ENCODE peak calls at places on chromosomes 11 and 22, in eight cellular contexts. P, Z, Y, H, C, K, F and O are unnamed samples.

GRCh38 chr11:108636222-108636621 is 28.6 kb upstream of the DDX10 start:
- DNase-seq in Y (no peak), H (no peak), Z (no peak), P (no peak), K (no peak), F (no peak), C (no peak), O (no peak)

GRCh38 chr11:85823816-85824215 is 12.9 kb upstream of the SYTL2 start:
- DNase-seq in K (no peak), F (peak), P (no peak), H (no peak), Y (no peak), C (peak), Z (no peak), O (peak)

GRCh38 chr11:113162590-113162961 is 151.8 kb upstream of the TTC12 start:
- DNase-seq in Z (no peak), P (peak), K (no peak), Y (no peak), C (no peak), F (no peak), H (no peak), O (no peak)

GRCh38 chr22:21064917-21065864 is 19.4 kb downstream of the LRRC74B start:
- DNase-seq in Y (no peak), K (no peak), F (no peak), H (no peak), P (no peak), C (no peak), Z (no peak), O (no peak)

GRCh38 chr22:39690901-39691620 is 120.5 kb downstream of the CACNA1I start:
- DNase-seq in Y (no peak), C (no peak), P (no peak), F (no peak), H (no peak), Z (no peak), K (no peak), O (no peak)

GRCh38 chr22:21103633-21104032 is 57.9 kb downstream of the LRRC74B start:
- DNase-seq in C (no peak), P (no peak), H (no peak), Y (no peak), Z (no peak), K (no peak), F (no peak), O (no peak)

GRCh38 chr11:134454146-134454690 is 42.2 kb upstream of the B3GAT1 start:
- DNase-seq in Z (no peak), K (no peak), P (no peak), F (no peak), H (no peak), C (no peak), Y (no peak), O (no peak)

GRCh38 chr11:73866586-73866996 is 10.1 kb downstream of the COA4 start:
- DNase-seq in F (no peak), P (no peak), Y (no peak), Z (no peak), K (no peak), H (peak), C (no peak), O (no peak)

GRCh38 chr11:62613275-62613864 is 313 bp downstream of the ROM1 start:
- DNase-seq in K (no peak), F (no peak), P (no peak), Y (peak), H (peak), C (no peak), Z (no peak), O (no peak)

GRCh38 chr11:104279587-104279986 is 115.6 kb upstream of the PDGFD start:
- DNase-seq in Z (no peak), Y (no peak), H (no peak), K (no peak), F (no peak), P (no peak), C (no peak), O (no peak)